ENCODE peak calls at places on chromosomes 2 and 18, in five cellular contexts. One of them, this sample, is unnamed.

GRCh38 chr2:68216454-68217310 is 35.6 kb downstream of the PPP3R1 start:
- DNase-seq in GM12865: no peak
- DNase-seq in esophagus squamous epithelium: no peak
- DNase-seq in mucosa of descending colon: no peak
- DNase-seq in lower lobe of right lung: no peak
- DNase-seq in this sample: no peak

GRCh38 chr18:23918395-23919032 is 96.0 kb upstream of the TTC39C start:
- DNase-seq in GM12865: peak; percentile 77
- DNase-seq in esophagus squamous epithelium: no peak
- DNase-seq in mucosa of descending colon: peak; percentile 80
- DNase-seq in lower lobe of right lung: peak; percentile 75
- DNase-seq in this sample: no peak

GRCh38 chr2:96631804-96632435 is 6.2 kb downstream of the KANSL3 start:
- DNase-seq in GM12865: no peak
- DNase-seq in esophagus squamous epithelium: no peak
- DNase-seq in mucosa of descending colon: no peak
- DNase-seq in lower lobe of right lung: no peak
- DNase-seq in this sample: no peak

GRCh38 chr2:57981369-57981768 is 65.2 kb upstream of the VRK2 start:
- DNase-seq in GM12865: no peak
- DNase-seq in esophagus squamous epithelium: no peak
- DNase-seq in mucosa of descending colon: no peak
- DNase-seq in lower lobe of right lung: no peak
- DNase-seq in this sample: peak; percentile 14

GRCh38 chr2:222424281-222424728 is at the start of gene SGPP2:
- DNase-seq in GM12865: peak; percentile 38
- DNase-seq in esophagus squamous epithelium: no peak
- DNase-seq in mucosa of descending colon: peak; percentile 82
- DNase-seq in lower lobe of right lung: peak; percentile 73
- DNase-seq in this sample: no peak

GRCh38 chr18:79203017-79203605 is 133.9 kb downstream of the ATP9B start:
- DNase-seq in GM12865: no peak
- DNase-seq in esophagus squamous epithelium: no peak
- DNase-seq in mucosa of descending colon: no peak
- DNase-seq in lower lobe of right lung: no peak
- DNase-seq in this sample: no peak

GRCh38 chr2:96493072-96493471 is 12.1 kb downstream of the NEURL3 start:
- DNase-seq in GM12865: peak; percentile 48
- DNase-seq in esophagus squamous epithelium: no peak
- DNase-seq in mucosa of descending colon: no peak
- DNase-seq in lower lobe of right lung: no peak
- DNase-seq in this sample: no peak

GRCh38 chr2:33531345-33532059 is 55.1 kb downstream of the RASGRP3 start:
- DNase-seq in GM12865: peak; percentile 37
- DNase-seq in esophagus squamous epithelium: no peak
- DNase-seq in mucosa of descending colon: no peak
- DNase-seq in lower lobe of right lung: no peak
- DNase-seq in this sample: no peak

GRCh38 chr18:62987859-62988258 is 272.5 kb downstream of the PHLPP1 start:
- DNase-seq in GM12865: no peak
- DNase-seq in esophagus squamous epithelium: no peak
- DNase-seq in mucosa of descending colon: no peak
- DNase-seq in lower lobe of right lung: no peak
- DNase-seq in this sample: no peak

GRCh38 chr2:215784371-215784783 is 229.0 kb downstream of the MREG start:
- DNase-seq in GM12865: no peak
- DNase-seq in esophagus squamous epithelium: no peak
- DNase-seq in mucosa of descending colon: no peak
- DNase-seq in lower lobe of right lung: no peak
- DNase-seq in this sample: no peak

GRCh38 chr2:232854082-232854481 is 16.0 kb upstream of the SNORC start:
- DNase-seq in GM12865: no peak
- DNase-seq in esophagus squamous epithelium: no peak
- DNase-seq in mucosa of descending colon: peak; percentile 53
- DNase-seq in lower lobe of right lung: peak; percentile 70
- DNase-seq in this sample: peak; percentile 93

GRCh38 chr2:162118166-162119031 is 33.6 kb downstream of the GCG start:
- DNase-seq in GM12865: no peak
- DNase-seq in esophagus squamous epithelium: no peak
- DNase-seq in mucosa of descending colon: no peak
- DNase-seq in lower lobe of right lung: no peak
- DNase-seq in this sample: no peak

GRCh38 chr2:136075466-136075865 is 42.5 kb downstream of the CXCR4 start:
- DNase-seq in GM12865: no peak
- DNase-seq in esophagus squamous epithelium: no peak
- DNase-seq in mucosa of descending colon: no peak
- DNase-seq in lower lobe of right lung: no peak
- DNase-seq in this sample: peak; percentile 6

GRCh38 chr2:28276076-28276618 is 116.5 kb upstream of the FOSL2 start:
- DNase-seq in GM12865: peak; percentile 75
- DNase-seq in esophagus squamous epithelium: no peak
- DNase-seq in mucosa of descending colon: no peak
- DNase-seq in lower lobe of right lung: no peak
- DNase-seq in this sample: peak; percentile 97

GRCh38 chr2:213848631-213849030 is 562.2 kb upstream of the VWC2L start:
- DNase-seq in GM12865: no peak
- DNase-seq in esophagus squamous epithelium: no peak
- DNase-seq in mucosa of descending colon: no peak
- DNase-seq in lower lobe of right lung: no peak
- DNase-seq in this sample: no peak

GRCh38 chr2:112216158-112216557 is 38.7 kb downstream of the ZC3H8 start:
- DNase-seq in GM12865: no peak
- DNase-seq in esophagus squamous epithelium: no peak
- DNase-seq in mucosa of descending colon: no peak
- DNase-seq in lower lobe of right lung: no peak
- DNase-seq in this sample: no peak

GRCh38 chr2:64873472-64873924 is 115.7 kb upstream of the SLC1A4 start:
- DNase-seq in GM12865: peak; percentile 82
- DNase-seq in esophagus squamous epithelium: peak; percentile 6
- DNase-seq in mucosa of descending colon: peak; percentile 86
- DNase-seq in lower lobe of right lung: peak; percentile 89
- DNase-seq in this sample: no peak

GRCh38 chr2:110828330-110828729 is 96.0 kb downstream of the ACOXL start:
- DNase-seq in GM12865: no peak
- DNase-seq in esophagus squamous epithelium: no peak
- DNase-seq in mucosa of descending colon: no peak
- DNase-seq in lower lobe of right lung: no peak
- DNase-seq in this sample: peak; percentile 44

DNA sequence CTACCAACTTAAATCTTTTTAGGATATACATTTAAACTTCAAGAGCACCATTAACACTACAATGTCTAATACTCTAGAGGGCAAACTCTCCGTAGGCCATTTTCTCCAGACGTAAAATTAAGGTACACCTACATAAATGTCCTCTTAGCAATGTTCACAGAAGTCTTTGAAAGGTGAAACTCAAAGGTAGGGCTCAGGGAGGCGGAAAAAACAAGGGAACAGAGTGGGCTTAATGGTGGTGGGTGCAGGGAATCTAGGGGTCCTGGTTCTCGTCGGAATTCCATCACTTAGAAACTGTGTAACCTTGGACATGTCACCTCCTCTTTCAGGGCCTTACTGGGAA is 670 bp downstream of the NFU1 start:
- DNase-seq in GM12865: peak; percentile 34
- DNase-seq in esophagus squamous epithelium: no peak
- DNase-seq in mucosa of descending colon: no peak
- DNase-seq in lower lobe of right lung: no peak
- DNase-seq in this sample: no peak
- TF ChIP-seq CTCF in GM12865: no peak
- TF ChIP-seq CTCF in esophagus squamous epithelium: no peak
- TF ChIP-seq CTCF in mucosa of descending colon: no peak
- TF ChIP-seq CTCF in lower lobe of right lung: no peak
- TF ChIP-seq CTCF in this sample: no peak

GRCh38 chr2:54999182-54999581 is 51.1 kb downstream of the RTN4 start:
- DNase-seq in GM12865: no peak
- DNase-seq in esophagus squamous epithelium: no peak
- DNase-seq in mucosa of descending colon: no peak
- DNase-seq in lower lobe of right lung: no peak
- DNase-seq in this sample: no peak
- H3K4me3 ChIP-seq in GM12865: no peak overlapping the region
- H3K4me3 ChIP-seq in esophagus squamous epithelium: no peak overlapping the region
- H3K4me3 ChIP-seq in mucosa of descending colon: no peak overlapping the region
- H3K4me3 ChIP-seq in lower lobe of right lung: no peak overlapping the region
- H3K4me3 ChIP-seq in this sample: no peak overlapping the region

GRCh38 chr18:3492721-3493120 is 42.7 kb downstream of the TGIF1 start:
- DNase-seq in GM12865: no peak
- DNase-seq in esophagus squamous epithelium: no peak
- DNase-seq in mucosa of descending colon: no peak
- DNase-seq in lower lobe of right lung: no peak
- DNase-seq in this sample: no peak
- TF ChIP-seq CTCF in GM12865: no peak
- TF ChIP-seq CTCF in esophagus squamous epithelium: no peak
- TF ChIP-seq CTCF in mucosa of descending colon: no peak
- TF ChIP-seq CTCF in lower lobe of right lung: no peak
- TF ChIP-seq CTCF in this sample: no peak

GRCh38 chr2:105800036-105800755 is 55.5 kb downstream of the NCK2 start:
- DNase-seq in GM12865: peak; percentile 66
- DNase-seq in esophagus squamous epithelium: no peak
- DNase-seq in mucosa of descending colon: no peak
- DNase-seq in lower lobe of right lung: no peak
- DNase-seq in this sample: no peak
- H3K4me3 ChIP-seq in GM12865: peak overlapping the region; percentile 17
- H3K4me3 ChIP-seq in esophagus squamous epithelium: no peak overlapping the region
- H3K4me3 ChIP-seq in mucosa of descending colon: no peak overlapping the region
- H3K4me3 ChIP-seq in lower lobe of right lung: no peak overlapping the region
- H3K4me3 ChIP-seq in this sample: no peak overlapping the region

GRCh38 chr2:20378891-20379519 is 28.4 kb upstream of the PUM2 start:
- DNase-seq in GM12865: no peak
- DNase-seq in esophagus squamous epithelium: no peak
- DNase-seq in mucosa of descending colon: peak; percentile 87
- DNase-seq in lower lobe of right lung: peak; percentile 74
- DNase-seq in this sample: no peak
- TF ChIP-seq CTCF in GM12865: peak; percentile 38
- TF ChIP-seq CTCF in esophagus squamous epithelium: peak; percentile 55
- TF ChIP-seq CTCF in mucosa of descending colon: peak; percentile 41
- TF ChIP-seq CTCF in lower lobe of right lung: peak; percentile 67
- TF ChIP-seq CTCF in this sample: peak; percentile 96

GRCh38 chr2:127695491-127696472 is 5.5 kb upstream of the SFT2D3 start:
- DNase-seq in GM12865: peak; percentile 26
- DNase-seq in esophagus squamous epithelium: no peak
- DNase-seq in mucosa of descending colon: peak; percentile 70
- DNase-seq in lower lobe of right lung: no peak
- DNase-seq in this sample: no peak

GRCh38 chr2:127697482-127698180 is 3.7 kb upstream of the SFT2D3 start:
- DNase-seq in GM12865: no peak
- DNase-seq in esophagus squamous epithelium: no peak
- DNase-seq in mucosa of descending colon: no peak
- DNase-seq in lower lobe of right lung: no peak
- DNase-seq in this sample: no peak

GRCh38 chr2:127698553-127699355 is 2.5 kb upstream of the SFT2D3 start:
- DNase-seq in GM12865: no peak
- DNase-seq in esophagus squamous epithelium: no peak
- DNase-seq in mucosa of descending colon: no peak
- DNase-seq in lower lobe of right lung: no peak
- DNase-seq in this sample: no peak

GRCh38 chr2:127690696-127691095 is 10.6 kb upstream of the SFT2D3 start:
- DNase-seq in GM12865: no peak
- DNase-seq in esophagus squamous epithelium: no peak
- DNase-seq in mucosa of descending colon: no peak
- DNase-seq in lower lobe of right lung: no peak
- DNase-seq in this sample: no peak

DNA sequence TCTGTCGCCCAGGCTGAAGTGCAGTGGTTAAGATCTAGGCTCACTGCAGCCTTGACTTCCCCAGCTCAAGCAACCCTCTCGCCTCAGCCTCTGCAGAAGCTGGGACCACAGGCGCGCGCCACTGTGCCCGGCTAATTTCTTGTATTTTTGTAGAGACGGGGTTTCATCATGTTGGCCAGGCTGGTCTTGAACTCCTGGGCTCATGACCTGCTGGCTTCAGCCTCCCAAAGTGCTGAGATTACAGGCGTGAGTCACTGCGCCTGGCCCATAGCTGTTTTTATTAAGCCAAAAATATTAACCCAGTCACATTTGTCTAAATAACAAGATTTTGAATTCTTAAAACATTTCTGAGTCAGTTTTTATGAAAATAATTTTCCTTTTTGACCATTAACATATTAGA is 6.3 kb upstream of the SFT2D3 start:
- DNase-seq in GM12865: no peak
- DNase-seq in esophagus squamous epithelium: no peak
- DNase-seq in mucosa of descending colon: no peak
- DNase-seq in lower lobe of right lung: no peak
- DNase-seq in this sample: no peak
- H3K4me3 ChIP-seq in GM12865: no peak overlapping the region
- H3K4me3 ChIP-seq in esophagus squamous epithelium: peak overlapping the region; percentile 40
- H3K4me3 ChIP-seq in mucosa of descending colon: no peak overlapping the region
- H3K4me3 ChIP-seq in lower lobe of right lung: peak overlapping the region; percentile 36
- H3K4me3 ChIP-seq in this sample: no peak overlapping the region

GRCh38 chr2:130754811-130755210 is 529 bp upstream of the AMER3 start:
- DNase-seq in GM12865: no peak
- DNase-seq in esophagus squamous epithelium: no peak
- DNase-seq in mucosa of descending colon: no peak
- DNase-seq in lower lobe of right lung: no peak
- DNase-seq in this sample: no peak

GRCh38 chr2:130759906-130760753 is 4.8 kb downstream of the AMER3 start:
- DNase-seq in GM12865: no peak
- DNase-seq in esophagus squamous epithelium: no peak
- DNase-seq in mucosa of descending colon: no peak
- DNase-seq in lower lobe of right lung: no peak
- DNase-seq in this sample: no peak

GRCh38 chr2:130756721-130757195 is 1.4 kb downstream of the AMER3 start:
- DNase-seq in GM12865: no peak
- DNase-seq in esophagus squamous epithelium: no peak
- DNase-seq in mucosa of descending colon: no peak
- DNase-seq in lower lobe of right lung: no peak
- DNase-seq in this sample: no peak

GRCh38 chr2:130755234-130756040 is at the start of gene AMER3:
- DNase-seq in GM12865: no peak
- DNase-seq in esophagus squamous epithelium: no peak
- DNase-seq in mucosa of descending colon: no peak
- DNase-seq in lower lobe of right lung: no peak
- DNase-seq in this sample: no peak

GRCh38 chr2:130756041-130756720 is 841 bp downstream of the AMER3 start:
- DNase-seq in GM12865: no peak
- DNase-seq in esophagus squamous epithelium: no peak
- DNase-seq in mucosa of descending colon: peak; percentile 41
- DNase-seq in lower lobe of right lung: no peak
- DNase-seq in this sample: no peak
- TF ChIP-seq CTCF in GM12865: no peak
- TF ChIP-seq CTCF in esophagus squamous epithelium: no peak
- TF ChIP-seq CTCF in mucosa of descending colon: no peak
- TF ChIP-seq CTCF in lower lobe of right lung: no peak
- TF ChIP-seq CTCF in this sample: no peak

GRCh38 chr2:150466770-150467640 is 20.5 kb downstream of the RND3 start:
- DNase-seq in GM12865: no peak
- DNase-seq in esophagus squamous epithelium: no peak
- DNase-seq in mucosa of descending colon: no peak
- DNase-seq in lower lobe of right lung: no peak
- DNase-seq in this sample: no peak
- H3K4me3 ChIP-seq in GM12865: no peak overlapping the region
- H3K4me3 ChIP-seq in esophagus squamous epithelium: no peak overlapping the region
- H3K4me3 ChIP-seq in mucosa of descending colon: no peak overlapping the region
- H3K4me3 ChIP-seq in lower lobe of right lung: no peak overlapping the region
- H3K4me3 ChIP-seq in this sample: no peak overlapping the region

This sample was measured in retinal pigment epithelial cell.